ENCODE peak calls at places on chromosomes 5 and 9, in eight cellular contexts. One of them, this sample, is unnamed.

GRCh38 chr5:60248900-60249299 is 355.4 kb upstream of the PDE4D start:
- DNase-seq in lung: no peak
- DNase-seq in heart right ventricle: peak; percentile 6
- DNase-seq in IMR-90: no peak
- DNase-seq in A549: no peak
- DNase-seq in transverse colon: no peak
- DNase-seq in kidney epithelial cell: no peak
- DNase-seq in epithelial cell of esophagus: no peak
- DNase-seq in this sample: no peak

GRCh38 chr5:100683881-100684280 is 148.7 kb downstream of the FAM174A start:
- DNase-seq in heart right ventricle: no peak
- DNase-seq in A549: no peak
- DNase-seq in kidney epithelial cell: no peak
- DNase-seq in transverse colon: no peak
- DNase-seq in IMR-90: no peak
- DNase-seq in lung: no peak
- DNase-seq in epithelial cell of esophagus: no peak
- DNase-seq in this sample: no peak

GRCh38 chr9:70406446-70406862 is 8.0 kb downstream of the KLF9 start:
- DNase-seq in A549: no peak
- DNase-seq in transverse colon: peak; percentile 33
- DNase-seq in lung: no peak
- DNase-seq in kidney epithelial cell: no peak
- DNase-seq in epithelial cell of esophagus: no peak
- DNase-seq in IMR-90: peak; percentile 62
- DNase-seq in heart right ventricle: no peak
- DNase-seq in this sample: peak; percentile 41

GRCh38 chr9:71814805-71815204 is 46.5 kb upstream of the CEMIP2 start:
- DNase-seq in lung: no peak
- DNase-seq in transverse colon: no peak
- DNase-seq in A549: no peak
- DNase-seq in kidney epithelial cell: no peak
- DNase-seq in epithelial cell of esophagus: no peak
- DNase-seq in heart right ventricle: peak; percentile 35
- DNase-seq in IMR-90: no peak
- DNase-seq in this sample: no peak

GRCh38 chr9:96646081-96646991 is 8.8 kb downstream of the PRXL2C start:
- DNase-seq in transverse colon: no peak
- DNase-seq in A549: no peak
- DNase-seq in IMR-90: peak; percentile 86
- DNase-seq in heart right ventricle: no peak
- DNase-seq in kidney epithelial cell: no peak
- DNase-seq in epithelial cell of esophagus: no peak
- DNase-seq in lung: no peak
- DNase-seq in this sample: no peak

GRCh38 chr5:90518666-90519065 is 10.7 kb downstream of the LYSMD3 start:
- DNase-seq in transverse colon: no peak
- DNase-seq in epithelial cell of esophagus: peak; percentile 33
- DNase-seq in A549: peak; percentile 3
- DNase-seq in lung: no peak
- DNase-seq in kidney epithelial cell: no peak
- DNase-seq in heart right ventricle: no peak
- DNase-seq in IMR-90: peak; percentile 15
- DNase-seq in this sample: no peak

GRCh38 chr5:135308752-135309151 is 90.3 kb downstream of the MACROH2A1 start:
- DNase-seq in heart right ventricle: no peak
- DNase-seq in IMR-90: peak; percentile 96
- DNase-seq in transverse colon: no peak
- DNase-seq in epithelial cell of esophagus: no peak
- DNase-seq in kidney epithelial cell: no peak
- DNase-seq in A549: peak; percentile 54
- DNase-seq in lung: peak; percentile 7
- DNase-seq in this sample: no peak

GRCh38 chr5:3220201-3220600 is 375.4 kb upstream of the IRX1 start:
- DNase-seq in transverse colon: no peak
- DNase-seq in epithelial cell of esophagus: no peak
- DNase-seq in A549: no peak
- DNase-seq in heart right ventricle: no peak
- DNase-seq in lung: peak; percentile 22
- DNase-seq in kidney epithelial cell: no peak
- DNase-seq in IMR-90: no peak
- DNase-seq in this sample: no peak

GRCh38 chr9:105157178-105157583 is 87.3 kb upstream of the SLC44A1 start:
- DNase-seq in heart right ventricle: peak; percentile 50
- DNase-seq in kidney epithelial cell: no peak
- DNase-seq in IMR-90: peak; percentile 77
- DNase-seq in A549: peak; percentile 78
- DNase-seq in transverse colon: peak; percentile 61
- DNase-seq in epithelial cell of esophagus: peak; percentile 73
- DNase-seq in lung: peak; percentile 34
- DNase-seq in this sample: peak; percentile 54

GRCh38 chr9:75378036-75378435 is 289.7 kb downstream of the OSTF1 start:
- DNase-seq in kidney epithelial cell: no peak
- DNase-seq in epithelial cell of esophagus: no peak
- DNase-seq in transverse colon: no peak
- DNase-seq in A549: peak; percentile 78
- DNase-seq in heart right ventricle: peak; percentile 16
- DNase-seq in IMR-90: no peak
- DNase-seq in lung: peak; percentile 49
- DNase-seq in this sample: peak; percentile 62

GRCh38 chr5:81247441-81247972 is 14.4 kb downstream of the CKMT2 start:
- DNase-seq in kidney epithelial cell: peak; percentile 29
- DNase-seq in epithelial cell of esophagus: peak; percentile 53
- DNase-seq in transverse colon: no peak
- DNase-seq in A549: no peak
- DNase-seq in lung: no peak
- DNase-seq in heart right ventricle: no peak
- DNase-seq in IMR-90: peak; percentile 66
- DNase-seq in this sample: no peak

GRCh38 chr5:149422429-149423286 is 43.6 kb upstream of the IL17B start:
- DNase-seq in transverse colon: peak; percentile 47
- DNase-seq in kidney epithelial cell: no peak
- DNase-seq in epithelial cell of esophagus: no peak
- DNase-seq in lung: peak; percentile 42
- DNase-seq in heart right ventricle: peak; percentile 87
- DNase-seq in A549: no peak
- DNase-seq in IMR-90: peak; percentile 95
- DNase-seq in this sample: peak; percentile 63

GRCh38 chr5:6397536-6398269 is 19.4 kb upstream of the MED10 start:
- DNase-seq in transverse colon: no peak
- DNase-seq in A549: no peak
- DNase-seq in lung: no peak
- DNase-seq in epithelial cell of esophagus: no peak
- DNase-seq in IMR-90: no peak
- DNase-seq in kidney epithelial cell: no peak
- DNase-seq in heart right ventricle: no peak
- DNase-seq in this sample: no peak

GRCh38 chr5:100827481-100827889 is 75.6 kb downstream of the ST8SIA4 start:
- DNase-seq in kidney epithelial cell: no peak
- DNase-seq in heart right ventricle: no peak
- DNase-seq in transverse colon: peak; percentile 25
- DNase-seq in IMR-90: no peak
- DNase-seq in epithelial cell of esophagus: peak; percentile 84
- DNase-seq in A549: peak; percentile 50
- DNase-seq in lung: no peak
- DNase-seq in this sample: no peak

GRCh38 chr5:133811168-133811567 is 157.3 kb downstream of the C5orf15 start:
- DNase-seq in A549: no peak
- DNase-seq in kidney epithelial cell: no peak
- DNase-seq in heart right ventricle: no peak
- DNase-seq in IMR-90: no peak
- DNase-seq in lung: no peak
- DNase-seq in transverse colon: no peak
- DNase-seq in epithelial cell of esophagus: no peak
- DNase-seq in this sample: no peak

GRCh38 chr5:143650296-143650695 is 161.7 kb upstream of the HMHB1 start:
- DNase-seq in kidney epithelial cell: no peak
- DNase-seq in heart right ventricle: peak; percentile 16
- DNase-seq in epithelial cell of esophagus: no peak
- DNase-seq in IMR-90: no peak
- DNase-seq in transverse colon: no peak
- DNase-seq in lung: no peak
- DNase-seq in A549: no peak
- DNase-seq in this sample: no peak

GRCh38 chr5:143649869-143650268 is 162.1 kb upstream of the HMHB1 start:
- DNase-seq in lung: no peak
- DNase-seq in IMR-90: peak; percentile 21
- DNase-seq in heart right ventricle: no peak
- DNase-seq in epithelial cell of esophagus: no peak
- DNase-seq in kidney epithelial cell: no peak
- DNase-seq in A549: no peak
- DNase-seq in transverse colon: no peak
- DNase-seq in this sample: no peak

GRCh38 chr5:143646961-143647360 is 165.0 kb upstream of the HMHB1 start:
- DNase-seq in A549: no peak
- DNase-seq in IMR-90: peak; percentile 21
- DNase-seq in transverse colon: no peak
- DNase-seq in kidney epithelial cell: no peak
- DNase-seq in epithelial cell of esophagus: no peak
- DNase-seq in heart right ventricle: no peak
- DNase-seq in lung: no peak
- DNase-seq in this sample: no peak

GRCh38 chr5:143645356-143645755 is 166.6 kb upstream of the HMHB1 start:
- DNase-seq in transverse colon: no peak
- DNase-seq in kidney epithelial cell: no peak
- DNase-seq in heart right ventricle: no peak
- DNase-seq in epithelial cell of esophagus: no peak
- DNase-seq in IMR-90: no peak
- DNase-seq in lung: no peak
- DNase-seq in A549: no peak
- DNase-seq in this sample: no peak

DNA sequence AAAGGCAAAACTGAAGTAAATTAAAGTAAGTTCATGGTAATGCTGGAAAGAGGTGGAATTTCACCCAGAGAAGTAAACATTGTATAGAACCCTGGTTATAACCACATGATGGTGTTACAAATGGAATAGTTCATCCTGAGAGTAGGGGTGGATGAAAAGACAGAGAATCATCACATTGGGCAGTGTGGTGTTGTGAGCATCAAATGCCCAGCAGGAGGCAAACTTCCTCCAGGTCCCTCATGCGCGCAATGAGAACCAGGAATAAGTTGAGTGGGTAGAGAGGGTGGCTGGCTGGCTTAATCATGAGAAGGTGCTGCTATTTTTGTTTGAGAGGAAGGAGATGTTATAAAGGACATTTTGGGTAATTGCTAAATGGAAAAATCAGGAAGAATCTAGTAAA is 163.3 kb upstream of the HMHB1 start:
- DNase-seq in IMR-90: no peak
- DNase-seq in transverse colon: no peak
- DNase-seq in heart right ventricle: no peak
- DNase-seq in A549: peak; percentile 53
- DNase-seq in epithelial cell of esophagus: peak; percentile 19
- DNase-seq in lung: no peak
- DNase-seq in kidney epithelial cell: no peak
- DNase-seq in this sample: no peak
- TF ChIP-seq CTCF in IMR-90: peak; percentile 17
- TF ChIP-seq CTCF in transverse colon: no peak
- TF ChIP-seq CTCF in heart right ventricle: peak; percentile 12
- TF ChIP-seq CTCF in A549: no peak
- TF ChIP-seq CTCF in epithelial cell of esophagus: peak; percentile 13
- TF ChIP-seq CTCF in lung: peak; percentile 17
- TF ChIP-seq CTCF in kidney epithelial cell: no peak
- TF ChIP-seq CTCF in this sample: no peak

DNA sequence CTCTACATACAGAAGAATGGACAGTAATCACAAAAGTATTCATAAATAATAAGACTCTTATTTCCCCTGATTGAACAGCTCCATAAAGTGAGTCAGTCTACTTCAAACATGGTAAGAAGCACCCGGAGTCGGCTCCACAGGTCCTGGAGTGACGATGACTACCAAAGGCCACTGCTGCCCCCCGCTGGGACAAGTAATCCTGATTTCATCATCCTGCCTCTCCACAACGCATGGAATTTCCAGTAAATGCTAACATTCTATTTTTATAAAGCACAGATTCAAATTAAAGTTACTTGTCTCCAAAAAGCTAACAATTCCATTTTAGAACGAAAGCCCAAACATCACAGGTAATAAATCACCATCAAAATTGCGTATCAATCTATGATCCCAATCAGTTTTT is 16.2 kb downstream of the ATPSCKMT start:
- DNase-seq in heart right ventricle: no peak
- DNase-seq in kidney epithelial cell: no peak
- DNase-seq in epithelial cell of esophagus: peak; percentile 58
- DNase-seq in lung: peak; percentile 49
- DNase-seq in transverse colon: no peak
- DNase-seq in IMR-90: peak; percentile 97
- DNase-seq in A549: peak; percentile 79
- DNase-seq in this sample: no peak
- TF ChIP-seq CTCF in heart right ventricle: peak; percentile 32
- TF ChIP-seq CTCF in kidney epithelial cell: peak; percentile 57
- TF ChIP-seq CTCF in epithelial cell of esophagus: no peak
- TF ChIP-seq CTCF in lung: no peak
- TF ChIP-seq CTCF in transverse colon: no peak
- TF ChIP-seq CTCF in IMR-90: peak; percentile 73
- TF ChIP-seq CTCF in A549: peak; percentile 53
- TF ChIP-seq CTCF in this sample: no peak

GRCh38 chr5:113513384-113514262 is at the start of gene YTHDC2:
- DNase-seq in kidney epithelial cell: peak; percentile 10
- DNase-seq in A549: peak; percentile 87
- DNase-seq in heart right ventricle: peak; percentile 88
- DNase-seq in IMR-90: peak; percentile 87
- DNase-seq in transverse colon: peak; percentile 88
- DNase-seq in lung: peak; percentile 87
- DNase-seq in epithelial cell of esophagus: peak; percentile 81
- DNase-seq in this sample: peak; percentile 91
- TF ChIP-seq CTCF in kidney epithelial cell: peak; percentile 32
- TF ChIP-seq CTCF in A549: peak; percentile 41
- TF ChIP-seq CTCF in heart right ventricle: peak; percentile 50
- TF ChIP-seq CTCF in IMR-90: peak; percentile 44
- TF ChIP-seq CTCF in transverse colon: no peak
- TF ChIP-seq CTCF in lung: no peak
- TF ChIP-seq CTCF in epithelial cell of esophagus: no peak
- TF ChIP-seq CTCF in this sample: no peak

GRCh38 chr9:114386886-114387677 is 700 bp downstream of the AKNA start:
- DNase-seq in transverse colon: peak; percentile 76
- DNase-seq in A549: no peak
- DNase-seq in lung: no peak
- DNase-seq in heart right ventricle: peak; percentile 34
- DNase-seq in IMR-90: peak; percentile 17
- DNase-seq in kidney epithelial cell: no peak
- DNase-seq in epithelial cell of esophagus: no peak
- DNase-seq in this sample: peak; percentile 75

GRCh38 chr9:114383866-114384231 is 3.9 kb downstream of the AKNA start:
- DNase-seq in transverse colon: no peak
- DNase-seq in heart right ventricle: no peak
- DNase-seq in IMR-90: no peak
- DNase-seq in lung: no peak
- DNase-seq in A549: no peak
- DNase-seq in epithelial cell of esophagus: no peak
- DNase-seq in kidney epithelial cell: no peak
- DNase-seq in this sample: no peak

GRCh38 chr9:114384836-114385411 is 2.9 kb downstream of the AKNA start:
- DNase-seq in lung: no peak
- DNase-seq in heart right ventricle: no peak
- DNase-seq in transverse colon: no peak
- DNase-seq in kidney epithelial cell: no peak
- DNase-seq in epithelial cell of esophagus: no peak
- DNase-seq in IMR-90: no peak
- DNase-seq in A549: no peak
- DNase-seq in this sample: no peak

GRCh38 chr9:114386361-114386885 is 1.4 kb downstream of the AKNA start:
- DNase-seq in epithelial cell of esophagus: no peak
- DNase-seq in A549: no peak
- DNase-seq in IMR-90: no peak
- DNase-seq in heart right ventricle: no peak
- DNase-seq in kidney epithelial cell: no peak
- DNase-seq in transverse colon: no peak
- DNase-seq in lung: no peak
- DNase-seq in this sample: no peak

GRCh38 chr9:114385412-114386181 is 2.2 kb downstream of the AKNA start:
- DNase-seq in IMR-90: peak; percentile 95
- DNase-seq in heart right ventricle: peak; percentile 68
- DNase-seq in transverse colon: peak; percentile 89
- DNase-seq in A549: peak; percentile 24
- DNase-seq in epithelial cell of esophagus: peak; percentile 98
- DNase-seq in lung: peak; percentile 70
- DNase-seq in kidney epithelial cell: peak; percentile 77
- DNase-seq in this sample: peak; percentile 73
- TF ChIP-seq CTCF in IMR-90: no peak
- TF ChIP-seq CTCF in heart right ventricle: no peak
- TF ChIP-seq CTCF in transverse colon: no peak
- TF ChIP-seq CTCF in A549: no peak
- TF ChIP-seq CTCF in epithelial cell of esophagus: no peak
- TF ChIP-seq CTCF in lung: no peak
- TF ChIP-seq CTCF in kidney epithelial cell: no peak
- TF ChIP-seq CTCF in this sample: no peak